ENCODE peak calls at places on chromosomes 16 and 17, in four cellular contexts. P, D, H and S are unnamed samples.

GRCh38 chr17:81831957-81832607 is 1.0 kb downstream of the MCRIP1 start:
- DNase-seq in P (no peak), D (no peak), H (no peak), S (no peak)

GRCh38 chr17:3916013-3916696 is at the start of gene P2RX1:
- DNase-seq in P (no peak), D (peak), H (no peak), S (no peak)

GRCh38 chr17:4247981-4248388 is 15.8 kb downstream of the ANKFY1 start:
- DNase-seq in P (peak), D (peak), H (peak), S (no peak)

GRCh38 chr17:56593741-56594527 is 435 bp downstream of the NOG start:
- DNase-seq in P (no peak), D (no peak), H (peak), S (no peak)

GRCh38 chr16:70685061-70685937 is 554 bp downstream of the MTSS2 start:
- DNase-seq in P (no peak), D (no peak), H (no peak), S (no peak)

GRCh38 chr16:31427441-31428276 is 501 bp downstream of the COX6A2 start:
- DNase-seq in P (no peak), D (peak), H (no peak), S (no peak)

GRCh38 chr16:86619263-86619935 is 41.0 kb downstream of the FOXL1 start:
- DNase-seq in P (no peak), D (peak), H (no peak), S (peak)

GRCh38 chr17:61458491-61459433 is 6.5 kb downstream of the TBX4 start:
- DNase-seq in P (no peak), D (no peak), H (no peak), S (no peak)

GRCh38 chr16:87661561-87661960 is 59.3 kb downstream of the JPH3 start:
- DNase-seq in P (no peak), D (peak), H (peak), S (no peak)

GRCh38 chr17:57687642-57688041 is 57.5 kb downstream of the CCDC182 start:
- DNase-seq in P (no peak), D (no peak), H (no peak), S (no peak)

GRCh38 chr16:23092801-23093117 is 56.5 kb downstream of the USP31 start:
- DNase-seq in P (no peak), D (no peak), H (peak), S (no peak)

GRCh38 chr16:85798901-85799496 is 345 bp downstream of the EMC8 start:
- DNase-seq in P (no peak), D (peak), H (no peak), S (no peak)

GRCh38 chr17:44708401-44709263 is at the start of gene DBF4B:
- DNase-seq in P (peak), D (peak), H (peak), S (peak)

GRCh38 chr17:10130263-10130662 is 68.1 kb downstream of the GAS7 start:
- DNase-seq in P (no peak), D (no peak), H (no peak), S (no peak)

GRCh38 chr17:50719924-50720805 is 762 bp downstream of the LUC7L3 start:
- DNase-seq in P (no peak), D (no peak), H (no peak), S (no peak)

GRCh38 chr17:80146121-80147034 is 550 bp downstream of the EIF4A3 start:
- DNase-seq in P (no peak), D (peak), H (no peak), S (no peak)

GRCh38 chr17:59844884-59845594 is 47.7 kb downstream of the TUBD1 start:
- DNase-seq in P (no peak), D (no peak), H (no peak), S (no peak)

GRCh38 chr17:65297384-65297783 is 160.2 kb downstream of the RGS9 start:
- DNase-seq in P (no peak), D (no peak), H (no peak), S (no peak)

GRCh38 chr17:11582217-11582616 is 16.1 kb upstream of the DNAH9 start:
- DNase-seq in P (no peak), D (no peak), H (no peak), S (no peak)

GRCh38 chr17:48970224-48970623 is 1.8 kb upstream of the GIP start:
- DNase-seq in P (no peak), D (peak), H (no peak), S (no peak)

GRCh38 chr16:30136971-30137601 is 14.1 kb upstream of the MAPK3 start:
- DNase-seq in P (no peak), D (no peak), H (no peak), S (no peak)

GRCh38 chr17:75753514-75754377 is 11.2 kb downstream of the GALK1 start:
- DNase-seq in P (no peak), D (peak), H (peak), S (no peak)

GRCh38 chr17:6639651-6640535 is 618 bp downstream of the KIAA0753 start:
- DNase-seq in P (no peak), D (peak), H (no peak), S (no peak)

GRCh38 chr17:28944862-28945741 is 6.2 kb downstream of the PHF12 start:
- DNase-seq in P (no peak), D (no peak), H (no peak), S (no peak)

GRCh38 chr16:10609410-10609774 is 29.0 kb upstream of the EMP2 start:
- DNase-seq in P (no peak), D (no peak), H (no peak), S (peak)

GRCh38 chr17:76598004-76598439 is 12.4 kb upstream of the ST6GALNAC2 start:
- DNase-seq in P (no peak), D (no peak), H (peak), S (no peak)

GRCh38 chr17:78263063-78263735 is 31.8 kb downstream of the TMEM235 start:
- DNase-seq in P (no peak), D (peak), H (peak), S (no peak)

GRCh38 chr16:3857189-3858013 is 23.1 kb downstream of the CREBBP start:
- DNase-seq in P (no peak), D (no peak), H (peak), S (no peak)

GRCh38 chr17:29107933-29108805 is 65.2 kb downstream of the PIPOX start:
- DNase-seq in P (peak), D (no peak), H (peak), S (no peak)

GRCh38 chr16:116015-116414 is 22.5 kb downstream of the NPRL3 start:
- DNase-seq in P (no peak), D (peak), H (no peak), S (no peak)

GRCh38 chr16:70470141-70470926 is 15.9 kb downstream of the FCSK start:
- DNase-seq in P (no peak), D (no peak), H (no peak), S (no peak)

GRCh38 chr17:5892897-5893656 is 177.1 kb upstream of the WSCD1 start:
- DNase-seq in P (no peak), D (no peak), H (no peak), S (no peak)

GRCh38 chr17:21021208-21021803 is 21.5 kb downstream of the USP22 start:
- DNase-seq in P (no peak), D (no peak), H (no peak), S (no peak)

GRCh38 chr17:21017861-21018260 is 24.9 kb downstream of the USP22 start:
- DNase-seq in P (no peak), D (no peak), H (no peak), S (no peak)

GRCh38 chr17:21020622-21021021 is 22.2 kb downstream of the USP22 start:
- DNase-seq in P (no peak), D (no peak), H (no peak), S (no peak)

GRCh38 chr17:21018894-21019293 is 23.9 kb downstream of the USP22 start:
- DNase-seq in P (no peak), D (no peak), H (no peak), S (no peak)

DNA sequence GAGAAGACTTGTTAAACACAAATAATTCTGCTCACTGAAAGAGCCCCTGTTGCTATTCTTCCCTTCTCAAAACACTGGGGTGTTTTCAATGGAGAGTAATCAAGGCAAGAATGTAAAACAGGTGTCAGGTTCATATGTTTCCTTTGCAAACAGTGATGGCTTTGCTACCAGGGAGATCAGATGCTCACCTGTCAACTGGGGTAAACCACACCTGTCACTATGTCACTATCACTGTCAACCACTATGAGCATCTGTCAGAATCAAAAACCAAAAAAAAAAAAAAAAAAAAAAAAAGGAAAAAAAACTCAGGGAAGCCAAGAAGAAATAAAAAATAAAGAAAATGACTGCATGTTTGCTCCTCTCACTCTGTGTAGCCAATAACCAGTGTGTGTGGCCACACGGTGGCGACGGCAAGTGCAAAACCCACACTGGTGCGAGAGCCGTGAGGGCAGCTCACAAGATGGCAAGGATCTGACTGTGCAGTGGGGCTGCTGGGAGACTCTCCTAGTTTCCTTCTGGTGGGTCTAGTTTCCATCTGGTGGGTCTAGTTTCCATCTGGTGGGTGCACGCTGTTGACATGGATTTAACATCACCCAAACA is 22.7 kb downstream of the USP22 start:
- DNase-seq in P (no peak), D (no peak), H (no peak), S (no peak)
- TF ChIP-seq POLR2AphosphoS5 in P (no peak), D (no peak), H (no peak), S (no peak)

GRCh38 chr16:81878529-81878928 is 99.4 kb downstream of the PLCG2 start:
- DNase-seq in P (no peak), D (no peak), H (no peak), S (no peak)

GRCh38 chr16:81875461-81875860 is 96.4 kb downstream of the PLCG2 start:
- DNase-seq in P (no peak), D (no peak), H (no peak), S (no peak)

GRCh38 chr16:81873221-81873620 is 94.1 kb downstream of the PLCG2 start:
- DNase-seq in P (no peak), D (no peak), H (no peak), S (no peak)

GRCh38 chr16:81876273-81876900 is 97.3 kb downstream of the PLCG2 start:
- DNase-seq in P (no peak), D (no peak), H (no peak), S (no peak)

GRCh38 chr16:81873843-81874752 is 95.0 kb downstream of the PLCG2 start:
- DNase-seq in P (peak), D (peak), H (peak), S (no peak)
- TF ChIP-seq TCF7L2 in P (no peak), D (no peak), H (no peak), S (no peak)

DNA sequence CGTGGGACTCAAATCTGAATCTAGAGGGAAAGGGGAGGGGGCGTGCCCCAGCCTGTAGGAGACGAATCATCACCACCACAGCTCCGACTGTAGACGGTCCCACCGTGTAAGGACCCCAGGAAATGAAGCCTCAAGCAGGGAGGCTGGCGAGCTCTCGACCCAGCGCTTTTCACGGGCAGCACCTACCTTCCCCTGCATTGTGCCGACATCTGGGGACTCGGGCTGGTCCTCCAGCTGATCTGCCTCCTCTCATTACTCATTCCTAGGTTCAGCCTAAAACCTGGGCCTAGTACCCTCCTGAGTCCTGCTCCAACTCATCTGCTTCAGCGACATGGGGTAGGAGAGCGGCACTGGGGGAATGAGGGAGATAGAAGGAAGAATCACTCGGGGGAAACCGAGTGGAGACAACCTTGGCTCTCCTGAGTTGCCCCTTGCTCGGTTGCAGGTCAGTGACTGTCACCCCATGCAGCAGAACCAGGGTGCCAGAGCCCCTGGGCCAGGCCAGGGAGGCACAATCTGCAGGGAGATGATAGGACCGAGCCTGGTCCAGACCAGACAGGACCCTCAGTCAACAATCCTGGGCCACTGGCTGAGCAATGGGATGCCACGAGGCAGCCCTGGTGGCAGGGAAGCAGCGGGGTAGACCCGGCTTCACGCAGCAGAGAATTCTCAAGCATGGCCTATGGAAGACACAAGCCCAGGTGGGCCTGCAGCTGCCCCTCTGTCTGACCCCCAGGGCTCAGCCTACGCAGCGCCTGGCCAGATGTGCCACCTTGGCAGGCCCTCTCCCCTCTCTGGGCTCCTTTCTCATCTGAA is 833 bp upstream of the BCAR1 start:
- DNase-seq in P (no peak), D (no peak), H (no peak), S (no peak)
- TF ChIP-seq POLR2AphosphoS5 in P (no peak), D (no peak), H (peak), S (no peak)

GRCh38 chr17:17256316-17256715 is 19.3 kb upstream of the FLCN start:
- DNase-seq in P (no peak), D (no peak), H (no peak), S (no peak)

GRCh38 chr17:17258998-17259397 is 22.0 kb upstream of the FLCN start:
- DNase-seq in P (no peak), D (no peak), H (no peak), S (no peak)

GRCh38 chr17:17254026-17254425 is 17.1 kb upstream of the FLCN start:
- DNase-seq in P (no peak), D (no peak), H (no peak), S (no peak)

GRCh38 chr17:17253445-17253844 is 16.5 kb upstream of the FLCN start:
- DNase-seq in P (no peak), D (no peak), H (no peak), S (no peak)

DNA sequence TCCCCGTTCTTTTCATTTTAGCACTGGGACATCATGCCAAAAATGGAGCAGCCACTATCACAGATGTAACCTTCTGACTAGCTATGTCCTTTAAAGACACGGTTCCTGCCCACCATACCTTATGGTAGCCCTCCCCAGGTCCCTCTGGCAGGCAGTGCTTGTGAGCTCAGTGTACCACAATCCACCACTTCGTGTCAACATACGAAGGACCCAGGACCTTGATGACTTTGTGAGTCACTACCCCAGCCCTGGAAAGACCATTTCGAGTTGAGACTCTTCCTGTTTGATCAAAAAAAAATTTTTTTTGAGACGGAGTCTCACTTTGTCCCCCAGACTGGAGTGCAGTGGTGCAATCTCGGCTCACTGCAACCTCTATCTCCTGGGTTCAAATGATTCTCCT is 21.0 kb upstream of the FLCN start:
- DNase-seq in P (no peak), D (no peak), H (no peak), S (no peak)
- TF ChIP-seq TCF7L2 in P (no peak), D (no peak), H (no peak), S (no peak)

DNA sequence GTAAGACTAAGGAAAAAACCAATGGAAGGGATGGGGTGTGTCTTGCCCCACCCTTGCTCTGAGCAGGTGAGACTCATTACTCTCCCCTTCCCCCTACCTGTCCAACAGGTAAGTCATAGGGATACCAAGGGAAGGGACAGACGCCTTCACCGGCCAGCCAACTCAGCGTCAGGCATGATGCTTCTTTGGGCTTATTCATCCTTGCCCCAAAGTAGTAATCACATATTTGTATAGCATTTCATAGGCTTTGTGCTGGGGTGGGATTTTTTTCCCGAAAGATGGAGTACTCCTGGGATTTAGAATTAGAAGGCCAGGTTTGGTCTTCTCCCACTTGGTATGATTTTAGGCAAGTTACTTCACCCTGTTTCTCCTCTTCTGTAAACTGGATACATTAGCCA is 509 bp upstream of the JUP start:
- DNase-seq in P (no peak), D (no peak), H (no peak), S (no peak)
- TF ChIP-seq POLR2AphosphoS5 in P (no peak), D (no peak), H (no peak), S (no peak)

DNA sequence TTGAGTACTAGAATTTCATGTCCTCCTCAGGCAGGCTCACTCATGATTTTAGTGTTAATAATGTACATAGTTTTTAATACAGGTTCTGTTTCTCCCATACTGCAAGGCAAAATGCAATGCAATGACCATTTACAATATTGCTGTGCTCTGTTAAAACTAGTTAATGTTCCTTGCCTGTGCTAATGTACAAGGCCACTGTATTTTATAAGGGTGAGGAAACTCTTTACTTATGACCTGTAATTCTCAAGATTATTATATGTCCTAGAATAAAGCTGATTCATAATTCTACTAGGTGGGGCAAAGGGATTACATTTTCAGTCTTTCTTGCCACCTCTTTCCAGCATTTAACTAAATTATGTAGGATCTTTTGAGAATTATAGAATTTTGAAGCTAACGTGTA is 19.4 kb downstream of the TMIGD1 start:
- DNase-seq in P (no peak), D (no peak), H (no peak), S (no peak)
- TF ChIP-seq TCF7L2 in P (no peak), D (no peak), H (no peak), S (no peak)